ENCODE peak calls at places on chromosomes 11 and 22, in five cellular contexts. A is BE2C, X is type B pancreatic cell, P is brain microvascular endothelial cell, K is psoas muscle. O is an unnamed sample.

GRCh38 chr11:75350743-75351540 is 519 bp downstream of the ARRB1 start:
- DNase-seq in A (peak; percentile 72), K (peak; percentile 59), X (no peak), P (no peak), O (peak; percentile 71)

GRCh38 chr11:71286701-71287643 is 34.6 kb upstream of the SHANK2 start:
- DNase-seq in K (no peak), P (peak; percentile 70), A (no peak), X (no peak), O (no peak)

GRCh38 chr11:77269484-77270123 is 31.9 kb downstream of the GDPD4 start:
- DNase-seq in X (no peak), P (peak; percentile 29), K (no peak), A (no peak), O (no peak)

GRCh38 chr11:60872124-60872951 is 5.0 kb downstream of the ZP1 start:
- DNase-seq in K (peak; percentile 54), X (peak; percentile 55), A (no peak), P (peak; percentile 76), O (no peak)

GRCh38 chr11:73308003-73308962 is at the start of gene ARHGEF17:
- DNase-seq in X (peak; percentile 84), A (peak; percentile 91), K (peak; percentile 74), P (peak; percentile 61), O (peak; percentile 61)

GRCh38 chr11:66050581-66051231 is 1.5 kb upstream of the SF3B2 start:
- DNase-seq in K (no peak), X (no peak), P (no peak), A (no peak), O (peak; percentile 22)

GRCh38 chr11:129278586-129279319 is 86.6 kb upstream of the ARHGAP32 start:
- DNase-seq in P (no peak), A (peak; percentile 18), K (peak; percentile 21), X (no peak), O (peak; percentile 28)

GRCh38 chr11:64251986-64252837 is 882 bp downstream of the PLCB3 start:
- DNase-seq in X (no peak), A (no peak), K (peak; percentile 52), P (no peak), O (no peak)

GRCh38 chr11:6828103-6828502 is 17.4 kb upstream of the OR10A5 start:
- DNase-seq in P (no peak), A (no peak), X (no peak), K (no peak), O (no peak)

GRCh38 chr11:35088676-35089075 is 50.3 kb upstream of the CD44 start:
- DNase-seq in K (no peak), P (no peak), X (no peak), A (no peak), O (no peak)

GRCh38 chr11:8604078-8604723 is 10.2 kb upstream of the STK33 start:
- DNase-seq in P (peak; percentile 100), A (peak; percentile 34), K (peak; percentile 60), X (no peak), O (peak; percentile 68)

GRCh38 chr11:107136892-107137291 is 118.6 kb upstream of the GUCY1A2 start:
- DNase-seq in X (no peak), P (no peak), A (no peak), K (no peak), O (no peak)

GRCh38 chr11:119089319-119089718 is 4.6 kb downstream of the HMBS start:
- DNase-seq in A (no peak), K (no peak), X (no peak), P (no peak), O (no peak)

GRCh38 chr22:21832291-21833290 is 34.9 kb downstream of the MAPK1 start:
- DNase-seq in X (no peak), P (no peak), A (no peak), K (peak; percentile 32), O (peak; percentile 31)

GRCh38 chr11:70315726-70316125 is 45.2 kb downstream of the PPFIA1 start:
- DNase-seq in K (no peak), P (no peak), A (no peak), X (no peak), O (no peak)

GRCh38 chr11:64275841-64276240 is 8.6 kb downstream of the BAD start:
- DNase-seq in A (no peak), K (no peak), P (no peak), X (no peak), O (no peak)

GRCh38 chr11:28696591-28696990 is 588.4 kb downstream of the METTL15 start:
- DNase-seq in P (no peak), X (no peak), K (no peak), A (no peak), O (no peak)

GRCh38 chr22:31692186-31692886 is 30.3 kb upstream of the PISD start:
- DNase-seq in K (no peak), P (peak; percentile 53), X (no peak), A (no peak), O (peak; percentile 18)

GRCh38 chr11:120385110-120385509 is 48.9 kb downstream of the ARHGEF12 start:
- DNase-seq in X (no peak), K (no peak), P (peak; percentile 80), A (peak; percentile 20), O (no peak)

GRCh38 chr11:78714539-78714938 is 139.9 kb upstream of the NARS2 start:
- DNase-seq in A (no peak), P (no peak), K (no peak), X (no peak), O (no peak)

GRCh38 chr11:32893091-32893946 is 708 bp downstream of the QSER1 start:
- DNase-seq in X (peak; percentile 84), K (peak; percentile 50), P (peak; percentile 24), A (peak; percentile 67), O (peak; percentile 70)

GRCh38 chr22:21073023-21073422 is 27.3 kb downstream of the LRRC74B start:
- DNase-seq in A (no peak), P (no peak), K (no peak), X (no peak), O (no peak)

GRCh38 chr22:20565761-20566160 is 58.4 kb downstream of the MED15 start:
- DNase-seq in A (no peak), P (no peak), X (no peak), K (no peak), O (no peak)

GRCh38 chr11:77071671-77072605 is 5.2 kb downstream of the CAPN5 start:
- DNase-seq in X (peak; percentile 63), K (no peak), A (no peak), P (peak; percentile 7), O (no peak)

GRCh38 chr22:21727159-21727558 is 8.4 kb downstream of the YPEL1 start:
- DNase-seq in A (no peak), P (no peak), X (no peak), K (no peak), O (no peak)

GRCh38 chr11:14773755-14774154 is 118.3 kb downstream of the CYP2R1 start:
- DNase-seq in P (no peak), X (no peak), K (no peak), A (no peak), O (peak; percentile 20)

GRCh38 chr22:32880906-32881596 is 79.5 kb downstream of the TIMP3 start:
- DNase-seq in A (peak; percentile 97), K (peak; percentile 60), X (peak; percentile 77), P (peak; percentile 72), O (peak; percentile 3)

GRCh38 chr11:10809373-10810199 is 860 bp upstream of the EIF4G2 start:
- DNase-seq in K (peak; percentile 57), A (no peak), X (no peak), P (peak; percentile 79), O (peak; percentile 58)

GRCh38 chr11:33449798-33450197 is 192.6 kb downstream of the HIPK3 start:
- DNase-seq in P (peak; percentile 37), A (no peak), K (no peak), X (no peak), O (no peak)

GRCh38 chr11:22875869-22876473 is 15.7 kb upstream of the CCDC179 start:
- DNase-seq in X (no peak), P (peak; percentile 85), A (peak; percentile 60), K (peak; percentile 11), O (peak; percentile 81)

GRCh38 chr11:43649501-43649900 is 31.0 kb upstream of the HSD17B12 start:
- DNase-seq in K (no peak), A (no peak), X (no peak), P (no peak), O (no peak)

GRCh38 chr11:134159652-134160051 is 64.1 kb downstream of the NCAPD3 start:
- DNase-seq in K (no peak), P (no peak), X (peak; percentile 37), A (no peak), O (no peak)

DNA sequence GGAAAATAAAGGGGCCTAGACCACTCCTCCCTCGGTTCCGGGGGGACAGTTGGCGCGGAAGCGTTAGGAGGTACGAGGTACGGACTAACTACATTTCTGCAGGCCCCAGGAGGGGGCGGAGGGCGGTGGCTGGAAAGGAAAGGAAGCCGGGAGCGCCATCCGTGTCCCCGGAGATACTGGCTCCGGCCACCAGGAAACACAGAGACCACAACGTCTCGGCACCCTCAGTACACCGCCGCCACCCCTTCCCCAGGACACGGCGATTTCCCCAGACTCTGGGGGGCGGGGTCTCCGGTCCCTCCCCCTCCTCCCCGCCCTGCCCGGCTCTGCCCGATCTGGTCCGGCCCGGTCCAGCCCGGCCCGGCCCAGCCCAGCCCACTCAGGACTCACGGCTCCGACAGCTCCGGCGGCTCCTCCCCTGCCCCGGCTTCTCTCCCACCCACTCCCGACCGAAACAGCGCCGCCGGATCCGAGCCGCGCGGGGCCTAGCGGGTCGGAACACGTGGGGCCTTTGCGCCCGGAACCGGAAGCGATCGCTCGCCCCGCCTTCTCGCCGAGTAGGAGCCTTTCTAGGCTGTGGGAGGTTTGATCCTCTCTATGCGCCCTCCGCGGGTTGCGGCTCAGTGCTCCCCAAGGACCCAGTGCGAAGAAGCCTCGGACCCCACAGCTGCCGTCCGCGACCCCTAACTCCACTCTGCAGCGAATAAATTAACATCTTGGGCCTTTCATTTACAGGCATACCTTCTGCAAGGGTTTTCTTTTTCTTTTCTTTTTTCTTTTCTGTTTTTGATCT is at the start of gene ZNF202:
- DNase-seq in A (peak; percentile 94), X (peak; percentile 92), K (peak; percentile 92), P (peak; percentile 80), O (peak; percentile 95)
- TF ChIP-seq CTCF in A (no peak), X (peak; percentile 69), K (peak; percentile 11), P (peak; percentile 30), O (no peak)

GRCh38 chr11:117559698-117560097 is 232.0 kb downstream of the CEP164 start:
- DNase-seq in X (no peak), A (no peak), K (no peak), P (no peak), O (no peak)
- TF ChIP-seq CTCF in X (no peak), A (no peak), K (no peak), P (no peak), O (no peak)

GRCh38 chr11:62591448-62592215 is at the start of gene TUT1:
- DNase-seq in X (peak; percentile 94), P (peak; percentile 98), K (peak; percentile 94), A (peak; percentile 92), O (peak; percentile 98)
- TF ChIP-seq CTCF in X (no peak), P (no peak), K (no peak), A (no peak), O (no peak)

GRCh38 chr11:126357969-126358762 is 2.7 kb downstream of the ST3GAL4 start:
- DNase-seq in X (no peak), P (no peak), K (no peak), A (no peak), O (no peak)
- TF ChIP-seq CTCF in X (no peak), P (peak; percentile 17), K (no peak), A (no peak), O (no peak)